ENCODE peak calls at places on chromosomes 5 and 9, in four cellular contexts. N is hepatocyte, F is GM12878, A is neural progenitor cell. J is an unnamed sample.

GRCh38 chr5:56512314-56512996 is 279.3 kb upstream of the ANKRD55 start:
- DNase-seq in A (no peak), N (no peak), F (no peak), J (no peak)

GRCh38 chr5:55227738-55228430 is 769 bp upstream of the MCIDAS start:
- DNase-seq in A (no peak), F (no peak), N (no peak), J (peak; percentile 90)

GRCh38 chr5:102313907-102314306 is 17.8 kb upstream of the SLCO4C1 start:
- DNase-seq in A (peak; percentile 5), F (no peak), N (no peak), J (no peak)

GRCh38 chr5:95930141-95930540 is 31.5 kb downstream of the ELL2 start:
- DNase-seq in F (no peak), N (no peak), A (no peak), J (peak; percentile 66)

GRCh38 chr5:16550316-16550952 is 66.4 kb downstream of the RETREG1 start:
- DNase-seq in A (peak; percentile 68), F (no peak), N (peak; percentile 64), J (no peak)

GRCh38 chr9:12516573-12516972 is 176.6 kb upstream of the TYRP1 start:
- DNase-seq in N (peak; percentile 32), F (no peak), A (no peak), J (no peak)

GRCh38 chr5:67816456-67816855 is 399.1 kb upstream of the PIK3R1 start:
- DNase-seq in A (no peak), N (no peak), F (no peak), J (peak; percentile 17)

GRCh38 chr9:98686961-98687855 is 21.5 kb downstream of the GABBR2 start:
- DNase-seq in N (no peak), A (no peak), F (no peak), J (no peak)

GRCh38 chr5:30392897-30393296 is 800.6 kb upstream of the CDH6 start:
- DNase-seq in N (peak; percentile 6), A (no peak), F (no peak), J (no peak)

DNA sequence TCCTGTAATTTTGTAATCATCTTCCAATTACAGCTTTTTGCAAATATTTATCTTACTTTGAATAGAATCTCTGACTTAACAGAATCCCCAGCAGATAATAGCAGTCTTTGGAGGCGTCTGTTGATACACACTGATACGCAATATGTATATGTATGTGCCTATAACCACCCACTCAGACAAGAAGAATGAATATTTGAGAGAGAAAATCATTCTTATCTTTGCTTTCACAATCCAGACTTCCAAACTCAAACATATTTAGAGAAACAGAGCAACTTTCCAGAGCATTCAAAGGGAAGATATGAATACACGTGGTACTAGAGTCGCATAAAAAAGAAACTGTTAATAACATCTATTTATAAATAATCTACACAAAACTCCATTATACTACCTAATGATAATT is 6.1 kb downstream of the RORB start:
- DNase-seq in F (no peak), A (no peak), N (no peak), J (no peak)
- H3K4me2 ChIP-seq in F (no peak overlapping the region), A (no peak overlapping the region), N (no peak overlapping the region), J (no peak overlapping the region)

GRCh38 chr9:108282872-108283271 is 572.9 kb downstream of the ACTL7B start:
- DNase-seq in N (no peak), F (no peak), A (no peak), J (no peak)
- TF ChIP-seq CTCF in N (peak; percentile 15), F (no peak), A (peak; percentile 39), J (peak; percentile 49)

DNA sequence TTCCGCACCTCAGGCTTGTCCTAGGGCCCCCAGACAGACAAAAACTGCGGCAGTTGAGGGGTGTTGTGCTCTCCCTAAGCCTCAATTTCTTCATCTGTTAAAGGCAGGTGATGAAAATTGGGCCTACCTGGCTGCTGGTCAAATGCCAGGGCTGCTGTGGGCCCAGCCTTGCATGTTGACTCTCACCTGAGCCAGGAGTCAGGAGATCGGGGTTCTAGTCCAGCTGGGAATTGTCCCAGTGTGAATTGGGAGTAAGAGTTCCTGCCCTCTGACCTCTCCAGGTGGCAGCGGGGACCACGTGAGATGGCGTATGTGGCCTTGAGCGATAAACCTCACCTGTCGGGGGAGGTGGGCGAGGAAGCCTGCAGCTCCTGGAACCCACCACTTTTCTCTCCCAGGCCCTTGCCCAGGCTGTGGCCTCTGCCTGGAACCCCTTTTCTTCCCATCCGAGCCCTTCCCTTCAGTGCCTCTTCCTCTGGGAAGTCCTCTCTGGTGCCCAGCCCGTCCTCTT is 143.5 kb upstream of the IER5L start:
- DNase-seq in F (no peak), A (no peak), N (no peak), J (no peak)
- H3K4me3 ChIP-seq in F (no peak overlapping the region), A (no peak overlapping the region), N (no peak overlapping the region), J (peak overlapping the region; percentile 64)

GRCh38 chr5:73384861-73385260 is 63.7 kb downstream of the FOXD1 start:
- DNase-seq in F (no peak), A (no peak), N (no peak), J (no peak)
- H3K4me2 ChIP-seq in F (no peak overlapping the region), A (no peak overlapping the region), N (no peak overlapping the region), J (no peak overlapping the region)

DNA sequence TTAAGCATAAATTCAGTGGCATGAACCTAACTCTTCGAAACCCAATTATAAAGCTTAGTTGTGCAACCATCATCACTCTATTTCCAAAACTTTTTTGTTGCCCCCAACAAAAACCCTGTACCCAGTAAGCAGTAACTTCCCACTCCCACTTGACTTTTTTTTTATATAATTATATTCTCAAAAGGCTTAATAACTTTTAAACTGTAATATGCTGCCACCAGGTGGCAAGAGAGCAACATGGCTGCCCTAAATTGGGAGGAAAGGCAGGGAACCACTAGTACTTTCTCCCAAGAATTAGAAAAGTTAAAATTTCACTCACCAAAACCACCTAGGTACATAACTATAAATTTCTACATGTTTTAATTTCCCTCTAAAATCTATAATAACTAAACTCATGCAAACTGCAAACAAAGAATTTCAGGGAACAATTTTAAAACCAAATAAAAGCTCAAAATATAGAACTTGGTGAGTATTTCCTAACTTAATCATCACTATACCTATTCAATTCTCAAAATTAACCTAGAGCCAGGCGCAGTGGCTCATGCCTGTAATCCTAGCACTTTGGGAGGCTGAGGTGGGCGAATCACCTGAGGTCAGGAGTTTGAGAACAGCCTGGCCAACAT is 50.2 kb upstream of the RNF38 start:
- DNase-seq in N (peak; percentile 65), A (peak; percentile 64), F (no peak), J (no peak)
- TF ChIP-seq CTCF in N (peak; percentile 79), A (peak; percentile 78), F (peak; percentile 64), J (peak; percentile 77)

DNA sequence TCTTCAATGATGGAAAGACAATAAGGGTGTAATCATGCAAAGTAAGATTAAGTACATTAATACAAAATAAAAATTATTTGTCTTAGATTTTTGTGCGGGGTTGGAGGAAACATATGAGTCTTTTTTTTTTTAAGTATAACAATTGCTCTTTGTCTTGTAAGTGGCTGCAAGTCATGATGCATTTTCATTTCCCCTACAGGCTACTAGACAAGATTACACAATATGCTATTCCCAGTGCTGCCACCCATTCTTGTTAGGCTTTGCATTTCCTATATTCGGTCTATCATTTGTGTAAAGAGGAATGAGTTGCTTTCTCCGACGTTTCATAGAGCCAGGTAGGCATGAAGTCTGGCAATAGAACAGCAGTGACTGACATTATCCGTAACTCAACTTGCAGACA is 294.2 kb upstream of the CYLC2 start:
- DNase-seq in A (no peak), N (no peak), F (no peak), J (no peak)
- H3K4me3 ChIP-seq in A (no peak overlapping the region), N (no peak overlapping the region), F (no peak overlapping the region), J (no peak overlapping the region)

GRCh38 chr9:120413121-120414048 is 166.6 kb downstream of the CDK5RAP2 start:
- DNase-seq in F (no peak), N (no peak), A (peak; percentile 70), J (no peak)
- H3K4me2 ChIP-seq in F (no peak overlapping the region), N (no peak overlapping the region), A (peak overlapping the region; percentile 72), J (no peak overlapping the region)

DNA sequence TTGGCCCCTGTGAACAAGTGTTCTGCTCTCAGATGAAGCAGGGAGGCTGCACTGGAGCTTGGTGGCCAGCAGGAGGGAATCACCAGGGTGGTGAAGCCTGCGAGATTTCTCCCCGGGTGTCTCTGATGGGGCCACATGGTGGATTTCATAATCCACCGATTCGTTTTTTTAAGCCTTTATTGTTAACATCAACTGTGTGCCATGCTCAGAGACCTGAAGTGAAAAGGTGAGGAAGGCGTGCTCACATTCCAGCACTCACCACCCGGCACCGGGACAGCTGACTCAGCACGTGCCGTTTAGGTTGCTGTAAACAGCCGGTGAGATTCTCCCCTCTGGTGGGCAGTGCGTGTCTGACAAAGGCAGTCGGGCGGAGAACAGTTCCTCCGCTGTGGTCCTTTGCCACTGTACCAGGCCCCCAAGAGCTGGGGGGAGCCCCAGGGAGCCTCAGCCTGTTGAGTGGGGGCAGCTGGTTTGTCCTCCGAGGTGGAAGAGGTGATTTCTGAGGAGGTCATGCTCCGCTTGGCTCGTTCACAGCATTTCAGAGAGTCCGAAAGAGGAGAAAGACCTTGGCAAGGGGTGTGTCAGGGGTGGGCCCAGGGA is 12.7 kb upstream of the AHRR start:
- DNase-seq in A (peak; percentile 26), N (no peak), F (no peak), J (peak; percentile 95)
- TF ChIP-seq CTCF in A (peak; percentile 26), N (peak; percentile 12), F (no peak), J (peak; percentile 53)

GRCh38 chr9:88723751-88724150 is 188.8 kb downstream of the NXNL2 start:
- DNase-seq in F (no peak), N (no peak), A (no peak), J (no peak)
- H3K4me3 ChIP-seq in F (no peak overlapping the region), N (no peak overlapping the region), A (no peak overlapping the region), J (no peak overlapping the region)

GRCh38 chr5:108686676-108687075 is 61.0 kb upstream of the FER start:
- DNase-seq in A (no peak), F (no peak), N (no peak), J (peak; percentile 31)

GRCh38 chr5:108688487-108688886 is 59.2 kb upstream of the FER start:
- DNase-seq in N (no peak), A (no peak), F (no peak), J (peak; percentile 36)

GRCh38 chr5:108687599-108688220 is 60.0 kb upstream of the FER start:
- DNase-seq in F (no peak), N (no peak), A (no peak), J (peak; percentile 41)
- H3K4me2 ChIP-seq in F (peak overlapping the region; percentile 28), N (no peak overlapping the region), A (no peak overlapping the region), J (peak overlapping the region; percentile 47)